ENCODE peak calls at places on chromosomes 4 and X, in four cellular contexts. F, J, O and Z are unnamed samples.

GRCh38 chr4:73674451-73674919 is 54.2 kb upstream of the RASSF6 start:
- DNase-seq in F (no peak), J (no peak), O (no peak), Z (no peak)

GRCh38 chr4:79198886-79199591 is 126.8 kb downstream of the NAA11 start:
- DNase-seq in F (no peak), J (no peak), O (no peak), Z (no peak)

GRCh38 chr4:76250962-76251361 is 559 bp upstream of the FAM47E start:
- DNase-seq in F (no peak), J (no peak), O (no peak), Z (no peak)

GRCh38 chrX:51743179-51743957 is at the start of gene GSPT2:
- DNase-seq in F (no peak), J (no peak), O (peak), Z (no peak)

GRCh38 chrX:41824551-41824950 is 98.8 kb downstream of the CASK start:
- DNase-seq in F (no peak), J (no peak), O (no peak), Z (no peak)

GRCh38 chr4:148514041-148514440 is 71.8 kb upstream of the NR3C2 start:
- DNase-seq in F (no peak), J (no peak), O (no peak), Z (no peak)

GRCh38 chr4:26218677-26219181 is 102.1 kb upstream of the RBPJ start:
- DNase-seq in F (no peak), J (no peak), O (no peak), Z (no peak)

GRCh38 chrX:135688137-135688536 is 25.3 kb upstream of the CT45A1 start:
- DNase-seq in F (no peak), J (no peak), O (no peak), Z (no peak)

GRCh38 chr4:116027311-116027710 is 913.9 kb upstream of the NDST4 start:
- DNase-seq in F (no peak), J (no peak), O (no peak), Z (no peak)

GRCh38 chr4:40379248-40379647 is 44.1 kb downstream of the CHRNA9 start:
- DNase-seq in F (no peak), J (no peak), O (no peak), Z (no peak)

GRCh38 chr4:108433832-108434231 is 186.5 kb upstream of the RPL34 start:
- DNase-seq in F (no peak), J (no peak), O (no peak), Z (no peak)

GRCh38 chrX:102345916-102346315 is 93.9 kb downstream of the NXF2B start:
- DNase-seq in F (no peak), J (peak), O (no peak), Z (peak)

GRCh38 chr4:149896428-149896827 is 80.8 kb upstream of the IQCM start:
- DNase-seq in F (no peak), J (no peak), O (no peak), Z (no peak)

GRCh38 chr4:41214158-41215146 is at the start of gene APBB2:
- DNase-seq in F (peak), J (peak), O (peak), Z (peak)

GRCh38 chr4:2804973-2805501 is 12.2 kb downstream of the SH3BP2 start:
- DNase-seq in F (no peak), J (no peak), O (no peak), Z (no peak)

GRCh38 chr4:69974646-69975045 is 9.1 kb upstream of the CSN2 start:
- DNase-seq in F (no peak), J (no peak), O (no peak), Z (no peak)

GRCh38 chr4:169229571-169230028 is 41.2 kb downstream of the SH3RF1 start:
- DNase-seq in F (no peak), J (no peak), O (peak), Z (no peak)

GRCh38 chr4:186999676-187000075 is 276.0 kb upstream of the FAT1 start:
- DNase-seq in F (no peak), J (no peak), O (no peak), Z (no peak)

GRCh38 chr4:5750052-5750950 is 39.3 kb downstream of the EVC start:
- DNase-seq in F (no peak), J (no peak), O (no peak), Z (no peak)

GRCh38 chrX:3522016-3522690 is 175.7 kb upstream of the MXRA5 start:
- DNase-seq in F (no peak), J (no peak), O (no peak), Z (no peak)

GRCh38 chr4:152485726-152486276 is 50.1 kb downstream of the FBXW7 start:
- DNase-seq in F (no peak), J (peak), O (no peak), Z (no peak)

GRCh38 chr4:25088342-25088952 is 57.7 kb upstream of the LGI2 start:
- DNase-seq in F (no peak), J (no peak), O (no peak), Z (no peak)

GRCh38 chr4:56958111-56958517 is 19.3 kb downstream of the NOA1 start:
- DNase-seq in F (peak), J (no peak), O (peak), Z (peak)

GRCh38 chr4:53943345-53944085 is 120.9 kb downstream of the CHIC2 start:
- DNase-seq in F (no peak), J (no peak), O (no peak), Z (no peak)

GRCh38 chr4:32025840-32026459 is 1305.8 kb downstream of the PCDH7 start:
- DNase-seq in F (no peak), J (no peak), O (no peak), Z (no peak)

GRCh38 chrX:141176586-141177451 is at the start of gene LDOC1:
- DNase-seq in F (peak), J (no peak), O (peak), Z (peak)

GRCh38 chr4:78691971-78692814 is 84.0 kb upstream of the BMP2K start:
- DNase-seq in F (no peak), J (no peak), O (no peak), Z (no peak)

GRCh38 chr4:84218002-84218401 is 281.1 kb downstream of the NKX6-1 start:
- DNase-seq in F (no peak), J (no peak), O (no peak), Z (no peak)

GRCh38 chrX:8042304-8042703 is 115.1 kb upstream of the PNPLA4 start:
- DNase-seq in F (no peak), J (peak), O (no peak), Z (no peak)
- TF ChIP-seq CTCF in F (no peak), J (peak), O (no peak), Z (no peak)

GRCh38 chr4:48779998-48780866 is at the start of gene FRYL:
- DNase-seq in F (peak), J (peak), O (peak), Z (peak)
- TF ChIP-seq CTCF in F (no peak), J (no peak), O (no peak), Z (no peak)

GRCh38 chrX:133513116-133513515 is 97.8 kb upstream of the GPC4 start:
- DNase-seq in F (no peak), J (no peak), O (no peak), Z (no peak)
- TF ChIP-seq CTCF in F (no peak), J (no peak), O (no peak), Z (no peak)

DNA sequence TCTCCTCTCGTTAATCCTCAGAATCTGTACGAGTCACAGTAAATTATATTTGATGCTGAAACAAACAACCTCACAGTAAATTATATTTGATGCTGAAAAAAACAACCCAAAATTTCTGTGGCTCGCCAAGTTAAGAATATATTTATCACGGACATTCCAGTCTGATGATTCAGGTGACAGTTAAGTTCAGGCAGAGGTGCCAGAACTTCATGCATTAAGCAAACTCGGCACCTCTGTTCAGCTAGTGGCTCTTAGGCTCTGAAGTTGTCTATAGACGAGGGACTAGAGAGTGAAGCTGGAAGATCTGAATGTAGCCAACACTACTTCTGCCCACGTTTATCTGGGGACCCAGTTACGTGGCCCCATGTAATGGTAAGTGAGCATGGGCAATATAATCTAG is 132.2 kb upstream of the AGA start:
- DNase-seq in F (no peak), J (no peak), O (no peak), Z (no peak)
- TF ChIP-seq CTCF in F (no peak), J (no peak), O (no peak), Z (no peak)

GRCh38 chr4:7853271-7853670 is 86.4 kb downstream of the AFAP1 start:
- DNase-seq in F (no peak), J (no peak), O (no peak), Z (no peak)

GRCh38 chr4:7847206-7847605 is 92.5 kb downstream of the AFAP1 start:
- DNase-seq in F (no peak), J (no peak), O (no peak), Z (no peak)

GRCh38 chr4:7852568-7853185 is 87.0 kb downstream of the AFAP1 start:
- DNase-seq in F (no peak), J (no peak), O (no peak), Z (no peak)

GRCh38 chr4:7854211-7854610 is 85.5 kb downstream of the AFAP1 start:
- DNase-seq in F (no peak), J (no peak), O (no peak), Z (no peak)

GRCh38 chr4:7850489-7850888 is 89.2 kb downstream of the AFAP1 start:
- DNase-seq in F (no peak), J (no peak), O (no peak), Z (no peak)
- TF ChIP-seq CTCF in F (no peak), J (peak), O (no peak), Z (no peak)

DNA sequence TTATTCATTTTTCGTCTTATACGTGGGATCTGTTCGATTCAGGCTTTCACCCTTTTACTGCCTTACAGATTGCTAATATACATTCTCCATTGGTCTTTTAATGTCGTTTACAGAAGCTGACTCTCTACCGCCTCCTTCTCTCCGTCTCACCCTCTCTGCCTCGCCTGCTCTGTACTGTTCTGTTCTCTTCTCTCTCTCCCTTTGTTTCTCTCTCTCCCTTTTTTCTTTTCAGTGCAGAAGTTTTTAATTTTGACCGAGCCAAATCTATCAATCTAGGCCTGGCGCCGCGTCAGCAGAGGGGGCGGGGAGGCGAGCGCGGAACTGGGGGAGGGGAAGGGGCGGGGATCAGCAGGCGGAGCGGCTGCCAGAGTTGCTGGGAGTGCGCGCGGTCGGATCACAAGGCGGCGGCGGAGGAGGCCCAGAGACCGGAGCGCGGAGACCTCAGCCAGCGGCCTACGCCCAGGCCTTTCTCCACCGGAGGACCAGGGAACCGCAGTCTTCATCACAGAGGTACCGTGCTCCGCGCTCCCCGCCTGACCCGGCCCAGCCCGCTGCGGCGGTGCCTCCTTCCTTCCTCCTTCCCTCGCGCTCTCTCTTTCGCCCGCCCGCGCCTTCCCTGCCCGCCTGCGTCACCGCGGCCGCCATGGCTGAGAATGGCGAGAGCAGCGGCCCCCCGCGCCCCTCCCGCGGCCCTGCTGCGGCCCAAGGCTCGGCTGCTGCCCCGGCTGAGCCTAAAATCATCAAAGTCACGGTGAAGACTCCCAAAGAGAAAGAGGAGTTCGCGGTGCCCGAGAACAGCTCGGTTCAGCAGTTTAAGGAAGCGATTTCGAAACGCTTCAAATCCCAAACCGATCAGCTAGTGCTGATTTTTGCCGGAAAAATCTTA is at the start of gene UBQLN2:
- DNase-seq in F (no peak), J (peak), O (peak), Z (peak)
- TF ChIP-seq CTCF in F (no peak), J (no peak), O (no peak), Z (no peak)

GRCh38 chr4:95544433-95545103 is 4.2 kb downstream of the UNC5C start:
- DNase-seq in F (no peak), J (no peak), O (no peak), Z (no peak)
- TF ChIP-seq CTCF in F (no peak), J (no peak), O (no peak), Z (no peak)

DNA sequence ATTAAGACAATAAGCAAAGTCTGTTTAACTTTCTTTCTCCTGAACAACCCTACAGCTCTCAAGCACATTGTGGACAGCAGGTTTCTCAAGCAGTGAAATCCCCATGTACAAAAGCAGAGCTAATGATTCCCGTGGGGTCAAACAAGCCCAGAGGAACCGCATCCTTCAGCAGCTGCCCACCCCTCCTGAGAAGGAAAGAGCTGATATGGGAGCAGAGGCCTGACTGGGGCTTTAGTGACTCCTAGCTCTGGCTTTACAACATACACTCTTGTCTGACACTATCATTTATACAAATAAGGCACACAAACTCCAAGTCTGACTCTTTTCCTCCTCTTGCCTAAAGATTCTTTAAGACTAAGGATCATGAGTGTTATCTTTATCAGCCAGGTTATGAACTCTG is 32.8 kb downstream of the HDAC8 start:
- DNase-seq in F (no peak), J (no peak), O (no peak), Z (no peak)
- TF ChIP-seq CTCF in F (no peak), J (no peak), O (no peak), Z (no peak)

GRCh38 chrX:5681159-5681558 is 547.5 kb downstream of the NLGN4X start:
- DNase-seq in F (no peak), J (no peak), O (no peak), Z (no peak)
- TF ChIP-seq CTCF in F (no peak), J (no peak), O (no peak), Z (no peak)

DNA sequence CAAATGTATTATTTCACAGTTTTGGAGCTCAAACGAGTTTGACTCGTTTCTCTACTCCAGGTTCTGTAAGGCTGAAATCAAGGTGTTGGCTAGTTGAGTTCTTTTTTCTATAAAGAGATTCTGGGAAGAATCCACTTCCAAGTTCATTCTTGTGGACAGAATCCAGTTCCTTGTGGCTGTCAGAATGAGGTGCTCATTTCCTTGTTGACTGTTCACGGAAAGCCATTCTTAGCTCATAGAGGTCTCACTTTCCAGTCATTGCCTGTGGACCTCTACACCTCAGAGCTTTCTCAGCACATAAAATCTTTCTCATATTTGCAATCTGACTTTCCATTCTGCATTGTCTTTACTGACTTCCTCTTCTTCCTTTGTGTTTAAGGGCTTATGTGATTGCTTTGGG is 62.9 kb downstream of the SYTL5 start:
- DNase-seq in F (no peak), J (no peak), O (no peak), Z (no peak)
- TF ChIP-seq CTCF in F (no peak), J (no peak), O (no peak), Z (no peak)